ENCODE peak calls at places on chromosomes 1 and 21, in five cellular contexts. Z is LoVo, O is NCI-H146, V is neural crest cell, E is T-helper 9 cell. T is an unnamed sample.

GRCh38 chr1:164773146-164773545 is 214.2 kb downstream of the PBX1 start:
- DNase-seq in Z (no peak), O (no peak), V (no peak), E (no peak), T (no peak)

GRCh38 chr1:160374701-160375443 is 8.0 kb downstream of the NHLH1 start:
- DNase-seq in Z (no peak), O (peak), V (no peak), E (no peak), T (no peak)

GRCh38 chr1:204350857-204351573 is 8.7 kb downstream of the PLEKHA6 start:
- DNase-seq in Z (no peak), O (peak), V (peak), E (no peak), T (no peak)

GRCh38 chr21:33943293-33943692 is 27.7 kb upstream of the ATP5PO start:
- DNase-seq in Z (no peak), O (no peak), V (no peak), E (no peak), T (peak)

GRCh38 chr1:207259391-207259790 is 62.1 kb upstream of the CD55 start:
- DNase-seq in Z (peak), O (no peak), V (no peak), E (no peak), T (no peak)

GRCh38 chr1:179709841-179710329 is 33.2 kb upstream of the FAM163A start:
- DNase-seq in Z (no peak), O (no peak), V (no peak), E (peak), T (no peak)

GRCh38 chr1:212980123-212980800 is 29.9 kb downstream of the VASH2 start:
- DNase-seq in Z (no peak), O (no peak), V (no peak), E (no peak), T (no peak)

GRCh38 chr1:25026757-25027450 is 96.8 kb upstream of the RUNX3 start:
- DNase-seq in Z (no peak), O (no peak), V (no peak), E (no peak), T (no peak)

GRCh38 chr1:51534447-51534846 is 15.4 kb upstream of the EPS15 start:
- DNase-seq in Z (no peak), O (no peak), V (no peak), E (no peak), T (no peak)

GRCh38 chr1:6126028-6126427 is 54.1 kb downstream of the CHD5 start:
- DNase-seq in Z (no peak), O (no peak), V (no peak), E (no peak), T (no peak)

GRCh38 chr1:86018311-86018923 is 138.2 kb downstream of the COL24A1 start:
- DNase-seq in Z (peak), O (no peak), V (peak), E (no peak), T (peak)

GRCh38 chr21:17725339-17725738 is 93.8 kb downstream of the C21orf91 start:
- DNase-seq in Z (no peak), O (no peak), V (no peak), E (no peak), T (no peak)

GRCh38 chr1:163186910-163187309 is 15.8 kb downstream of the RGS5 start:
- DNase-seq in Z (no peak), O (no peak), V (no peak), E (no peak), T (no peak)

GRCh38 chr1:100034465-100034864 is 64.7 kb downstream of the SLC35A3 start:
- DNase-seq in Z (no peak), O (peak), V (no peak), E (no peak), T (peak)

GRCh38 chr1:209839875-209840491 is 12.2 kb downstream of the UTP25 start:
- DNase-seq in Z (peak), O (no peak), V (no peak), E (no peak), T (no peak)

GRCh38 chr21:43993420-43993934 is 18.6 kb upstream of the TRAPPC10 start:
- DNase-seq in Z (no peak), O (no peak), V (no peak), E (no peak), T (no peak)

GRCh38 chr21:32917392-32918135 is 108.2 kb upstream of the OLIG2 start:
- DNase-seq in Z (no peak), O (no peak), V (no peak), E (no peak), T (peak)

GRCh38 chr1:164743991-164744390 is 185.0 kb downstream of the PBX1 start:
- DNase-seq in Z (no peak), O (no peak), V (no peak), E (no peak), T (no peak)

GRCh38 chr1:30908886-30909777 is 574 bp upstream of the SDC3 start:
- DNase-seq in Z (no peak), O (peak), V (no peak), E (no peak), T (peak)

GRCh38 chr21:39115659-39116235 is 67.5 kb downstream of the PSMG1 start:
- DNase-seq in Z (no peak), O (no peak), V (no peak), E (no peak), T (no peak)